ENCODE peak calls at places on chromosomes 13 and 19, in four cellular contexts. Z is fibroblast of lung, Y is stomach, X is GM23338. M is an unnamed sample.

GRCh38 chr13:111555268-111555633 is 234.8 kb downstream of the TEX29 start:
- DNase-seq in Z (no peak), Y (no peak), X (no peak), M (no peak)

GRCh38 chr19:54316746-54317107 is 3.8 kb upstream of the LILRA5 start:
- DNase-seq in Z (no peak), Y (no peak), X (peak; percentile 99), M (peak; percentile 80)

GRCh38 chr13:113374511-113375175 is 10.7 kb upstream of the GRTP1 start:
- DNase-seq in Z (no peak), Y (no peak), X (no peak), M (peak; percentile 20)

GRCh38 chr19:980133-980998 is 3.8 kb upstream of the WDR18 start:
- DNase-seq in Z (no peak), Y (no peak), X (peak; percentile 69), M (peak; percentile 91)

GRCh38 chr13:74388626-74389025 is 254.4 kb upstream of the KLF12 start:
- DNase-seq in Z (no peak), Y (no peak), X (no peak), M (no peak)

GRCh38 chr19:2148482-2149135 is 2.8 kb downstream of the AP3D1 start:
- DNase-seq in Z (no peak), Y (no peak), X (no peak), M (peak; percentile 28)

GRCh38 chr19:30811397-30812098 is 439.4 kb downstream of the ZNF536 start:
- DNase-seq in Z (no peak), Y (no peak), X (no peak), M (no peak)

GRCh38 chr19:38733493-38734175 is 10.6 kb downstream of the CAPN12 start:
- DNase-seq in Z (no peak), Y (no peak), X (no peak), M (no peak)

GRCh38 chr19:44894946-44895345 is 3.9 kb downstream of the TOMM40 start:
- DNase-seq in Z (no peak), Y (no peak), X (no peak), M (peak; percentile 33)

GRCh38 chr13:95180513-95181245 is 120.6 kb downstream of the ABCC4 start:
- DNase-seq in Z (no peak), Y (no peak), X (no peak), M (no peak)

GRCh38 chr19:12670159-12670928 is 3.7 kb downstream of the WDR83 start:
- DNase-seq in Z (no peak), Y (no peak), X (no peak), M (no peak)

GRCh38 chr19:12667903-12668302 is 1.3 kb downstream of the WDR83 start:
- DNase-seq in Z (no peak), Y (no peak), X (no peak), M (no peak)

GRCh38 chr19:12668346-12668745 is 1.7 kb downstream of the WDR83 start:
- DNase-seq in Z (no peak), Y (no peak), X (no peak), M (no peak)

GRCh38 chr19:12669272-12670158 is 2.9 kb downstream of the WDR83 start:
- DNase-seq in Z (peak; percentile 91), Y (peak; percentile 85), X (peak; percentile 85), M (peak; percentile 86)

DNA sequence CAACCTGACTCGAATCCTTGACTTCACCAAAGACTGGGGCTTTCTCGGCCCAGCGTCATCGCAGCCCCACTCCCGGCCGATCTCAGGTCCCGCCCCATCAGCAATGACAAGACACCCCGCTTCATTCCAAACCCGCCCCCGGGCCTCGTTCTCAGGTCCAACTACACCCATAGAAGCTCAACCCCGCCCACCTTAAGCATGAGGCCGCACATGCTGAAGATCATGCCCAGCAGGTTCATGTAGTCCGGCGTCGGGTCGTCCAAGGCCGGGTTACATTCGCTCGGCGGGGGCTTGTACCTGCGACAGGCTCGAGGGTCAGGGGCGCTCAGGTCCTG is 2.3 kb downstream of the WDR83 start:
- DNase-seq in Z (peak; percentile 55), Y (peak; percentile 35), X (peak; percentile 74), M (peak; percentile 77)
- H3K36me3 ChIP-seq in Z (peaks cover 10% of the 10 kb centered on the region), Y (peaks cover 34% of the 10 kb centered on the region), X (peaks cover 4% of the 10 kb centered on the region), M (peaks cover 4% of the 10 kb centered on the region)

GRCh38 chr13:51761638-51762350 is 42.2 kb downstream of the DHRS12 start:
- DNase-seq in Z (no peak), Y (no peak), X (no peak), M (no peak)

GRCh38 chr13:51763486-51763885 is 40.5 kb downstream of the DHRS12 start:
- DNase-seq in Z (no peak), Y (no peak), X (no peak), M (no peak)

GRCh38 chr13:51760592-51760991 is 43.4 kb downstream of the DHRS12 start:
- DNase-seq in Z (no peak), Y (no peak), X (no peak), M (no peak)

GRCh38 chr13:51758691-51759090 is 45.3 kb downstream of the DHRS12 start:
- DNase-seq in Z (no peak), Y (no peak), X (no peak), M (no peak)

GRCh38 chr13:51759240-51759639 is 44.7 kb downstream of the DHRS12 start:
- DNase-seq in Z (peak; percentile 54), Y (no peak), X (no peak), M (no peak)
- H3K36me3 ChIP-seq in Z (peaks cover 10% of the 10 kb centered on the region), Y (peaks cover 77% of the 10 kb centered on the region), X (peaks cover 34% of the 10 kb centered on the region), M (peaks cover 4% of the 10 kb centered on the region)

DNA sequence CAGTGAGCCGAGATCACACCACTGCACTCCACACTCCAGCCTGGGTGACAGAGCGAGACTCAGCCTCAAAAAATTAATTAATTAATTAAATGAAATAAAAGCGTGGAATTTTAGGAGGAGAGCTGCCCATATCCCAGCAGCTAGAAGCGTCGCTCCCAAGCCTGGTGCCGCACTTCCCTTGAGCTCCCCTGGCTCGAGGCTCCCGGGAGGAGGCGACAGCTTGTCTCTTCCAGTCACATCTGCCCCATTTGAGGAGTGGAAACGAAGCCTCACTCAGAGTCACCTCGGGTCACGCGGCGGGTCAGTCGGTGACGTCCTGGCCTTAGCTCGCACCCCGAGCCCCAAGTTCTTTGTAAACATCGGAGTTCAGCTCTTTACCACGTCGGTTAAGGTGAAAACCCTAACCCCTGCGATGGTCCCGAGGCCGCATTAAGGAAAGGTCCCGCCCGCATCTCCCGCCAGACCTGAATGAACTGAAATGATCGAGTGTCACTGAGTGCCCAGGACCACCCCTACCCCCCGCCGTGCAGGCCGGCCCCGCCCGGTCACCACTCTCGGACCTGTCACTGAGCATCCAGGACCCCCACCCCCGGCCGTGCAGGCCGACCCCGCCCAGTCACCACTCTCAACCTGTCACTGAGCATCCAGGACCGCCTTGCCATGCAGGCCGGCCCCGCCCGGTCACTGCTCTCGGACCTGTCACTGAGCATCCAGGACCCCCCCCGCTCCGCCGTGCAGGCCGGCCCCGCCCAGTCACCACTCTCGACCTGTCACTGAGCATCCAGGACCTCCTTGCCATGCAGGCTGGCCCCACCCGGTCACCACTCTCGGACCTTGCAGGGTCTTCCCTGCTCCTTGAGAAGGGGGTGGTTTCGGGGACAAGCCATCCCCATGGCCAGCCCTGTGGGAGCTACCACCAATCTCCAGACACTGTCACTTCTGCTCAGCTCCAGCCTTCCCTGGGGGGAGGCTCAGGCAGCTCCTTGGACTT is 176.9 kb downstream of the KDM4B start:
- DNase-seq in Z (no peak), Y (no peak), X (no peak), M (peak; percentile 65)
- H3K36me3 ChIP-seq in Z (peaks cover 10% of the 10 kb centered on the region), Y (peaks cover 100% of the 10 kb centered on the region), X (peaks cover 3% of the 10 kb centered on the region), M (no peaks in the 10 kb centered on the region)

DNA sequence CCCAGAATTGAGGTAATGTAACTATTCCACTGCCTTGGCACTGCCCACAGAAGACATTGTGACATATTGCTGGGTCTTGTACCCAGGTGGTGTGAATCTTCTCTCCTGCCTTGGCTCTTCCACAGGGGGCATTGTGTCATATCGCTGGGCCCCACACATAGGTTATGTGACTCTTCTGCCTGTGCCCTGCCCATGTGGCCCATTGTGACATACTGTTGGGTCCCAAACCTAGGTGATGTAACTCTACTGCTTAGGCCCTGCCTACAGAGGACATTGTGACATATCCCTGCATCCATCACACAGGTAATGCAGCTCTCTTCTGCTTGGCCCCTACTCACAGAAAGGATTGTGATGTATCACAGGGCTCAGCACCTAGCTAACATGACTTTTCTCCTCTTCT is 37.5 kb upstream of the ZNF254 start:
- DNase-seq in Z (no peak), Y (no peak), X (no peak), M (no peak)
- H3K36me3 ChIP-seq in Z (peaks cover 15% of the 10 kb centered on the region), Y (peaks cover 98% of the 10 kb centered on the region), X (peaks cover 64% of the 10 kb centered on the region), M (peaks cover 36% of the 10 kb centered on the region)

DNA sequence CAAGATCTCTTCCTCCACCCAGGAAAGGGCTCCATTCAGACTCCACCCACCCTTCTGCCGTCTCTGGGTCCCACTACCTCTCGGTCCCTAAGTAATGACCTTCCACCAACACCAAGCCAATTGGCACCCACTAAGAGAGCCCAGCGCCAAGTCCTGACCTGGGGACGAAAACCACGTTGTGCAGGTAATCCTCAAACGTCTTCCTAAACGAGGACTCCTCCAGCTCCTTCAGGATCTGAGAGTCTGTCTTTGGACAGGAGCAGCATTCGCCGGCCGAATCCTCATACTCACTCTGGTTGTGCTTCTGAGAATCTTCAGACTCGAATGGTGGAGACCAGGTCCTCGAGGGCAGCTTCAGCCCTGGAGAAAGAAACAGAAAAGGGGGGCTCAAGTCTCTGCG is 83.1 kb downstream of the ZNF557 start:
- DNase-seq in Z (no peak), Y (no peak), X (peak; percentile 25), M (peak; percentile 40)
- H3K36me3 ChIP-seq in Z (no peaks in the 10 kb centered on the region), Y (peaks cover 78% of the 10 kb centered on the region), X (no peaks in the 10 kb centered on the region), M (no peaks in the 10 kb centered on the region)

GRCh38 chr13:110495881-110496280 is 65.6 kb downstream of the RAB20 start:
- DNase-seq in Z (no peak), Y (no peak), X (no peak), M (no peak)

GRCh38 chr13:110493613-110494012 is 67.9 kb downstream of the RAB20 start:
- DNase-seq in Z (no peak), Y (no peak), X (no peak), M (no peak)

GRCh38 chr13:110497003-110497402 is 64.5 kb downstream of the RAB20 start:
- DNase-seq in Z (no peak), Y (no peak), X (no peak), M (no peak)

GRCh38 chr13:110496281-110496680 is 65.2 kb downstream of the RAB20 start:
- DNase-seq in Z (no peak), Y (no peak), X (no peak), M (no peak)

DNA sequence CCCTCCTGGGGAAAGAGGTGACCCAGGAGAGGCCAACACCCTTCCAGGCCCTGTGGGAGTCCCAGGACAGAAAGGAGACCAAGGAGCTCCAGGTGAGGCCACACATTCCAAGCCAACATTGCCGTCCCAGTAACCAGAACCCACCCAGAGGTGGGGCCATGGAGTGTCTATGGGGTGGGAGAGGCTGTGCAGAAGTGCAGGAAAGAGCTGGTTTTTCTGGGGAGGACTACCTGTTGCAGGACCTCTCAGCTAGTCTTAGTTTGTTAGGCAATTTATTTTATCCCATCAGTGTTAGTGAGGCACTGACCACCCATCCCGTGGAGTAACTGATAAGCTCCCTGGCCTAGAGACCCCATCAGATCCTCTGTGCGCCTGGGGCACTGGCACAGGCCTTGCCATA is 66.1 kb downstream of the RAB20 start:
- DNase-seq in Z (no peak), Y (no peak), X (no peak), M (no peak)
- H3K36me3 ChIP-seq in Z (peaks cover 15% of the 10 kb centered on the region), Y (peaks cover 87% of the 10 kb centered on the region), X (no peaks in the 10 kb centered on the region), M (peaks cover 32% of the 10 kb centered on the region)